ENCODE peak calls at places on chromosomes 6 and 20, in nine cellular contexts. K is stimulated activated naive CD4-positive, alpha-beta T cell; V is effector memory CD8-positive, alpha-beta T cell; W is C1 segment of cervical spinal cord; A is Jurkat, Clone E6-1; H is activated effector memory CD4-positive, alpha-beta T cell treated with anti-CD3 and anti-CD28 coated beads, Interleukin-2, amount 50 U/mL, for 16 hours; N is stimulated activated CD4-positive, alpha-beta T cell treated with anti-CD3 and anti-CD28 coated beads, Interleukin-1b, Interleukin-23, amount 100 ng/mL, for 24 hours; P is pons; X is stimulated activated naive CD8-positive, alpha-beta T cell treated with anti-CD3 and anti-CD28 coated beads, Interleukin-15, Interleukin-2, amounts not matched to agents 100 U/mL and 50 U/mL, for 24 hours. I is an unnamed sample.

GRCh38 chr20:11217322-11217989 is 543.7 kb upstream of the JAG1 start:
- DNase-seq in K (no peak), V (no peak), W (no peak), A (no peak), H (no peak), N (no peak), P (no peak), X (no peak), I (no peak)

GRCh38 chr20:56572178-56572577 is 39.1 kb downstream of the FAM209B start:
- DNase-seq in K (no peak), V (no peak), W (no peak), A (no peak), H (no peak), N (no peak), P (no peak), X (no peak), I (no peak)

GRCh38 chr6:115891704-115892225 is 168.9 kb downstream of the FRK start:
- DNase-seq in K (no peak), V (no peak), W (no peak), A (no peak), H (no peak), N (no peak), P (no peak), X (no peak), I (no peak)

GRCh38 chr6:27889275-27889627 is 22.9 kb downstream of the OR2B2 start:
- DNase-seq in K (no peak), V (no peak), W (no peak), A (no peak), H (no peak), N (no peak), P (no peak), X (no peak), I (no peak)

GRCh38 chr6:129105793-129106192 is 222.9 kb downstream of the LAMA2 start:
- DNase-seq in K (no peak), V (no peak), W (no peak), A (no peak), H (no peak), N (no peak), P (no peak), X (no peak), I (no peak)

GRCh38 chr20:17189976-17190710 is 36.7 kb upstream of the PCSK2 start:
- DNase-seq in K (no peak), V (no peak), W (no peak), A (no peak), H (no peak), N (no peak), P (no peak), X (no peak), I (no peak)

GRCh38 chr20:37863289-37863688 is 39.6 kb upstream of the VSTM2L start:
- DNase-seq in K (no peak), V (no peak), W (no peak), A (no peak), H (no peak), N (no peak), P (no peak), X (no peak), I (no peak)

GRCh38 chr6:148193063-148193680 is 149.5 kb upstream of the SASH1 start:
- DNase-seq in K (no peak), V (no peak), W (no peak), A (no peak), H (no peak), N (no peak), P (no peak), X (no peak), I (no peak)

GRCh38 chr6:63049216-63049615 is 162.1 kb upstream of the FKBP1C start:
- DNase-seq in K (no peak), V (no peak), W (no peak), A (no peak), H (no peak), N (no peak), P (no peak), X (no peak), I (no peak)

GRCh38 chr6:145783796-145784195 is 30.8 kb downstream of the FBXO30 start:
- DNase-seq in K (no peak), V (no peak), W (no peak), A (peak), H (no peak), N (no peak), P (no peak), X (no peak), I (no peak)

GRCh38 chr6:958531-958930 is 265.6 kb upstream of the EXOC2 start:
- DNase-seq in K (no peak), V (no peak), W (no peak), A (no peak), H (no peak), N (no peak), P (no peak), X (no peak), I (no peak)

GRCh38 chr6:167152858-167153257 is 4.9 kb downstream of the GPR31 start:
- DNase-seq in K (no peak), V (peak), W (no peak), A (no peak), H (no peak), N (no peak), P (no peak), X (peak), I (no peak)

GRCh38 chr6:227074-227782 is 65.1 kb upstream of the DUSP22 start:
- DNase-seq in K (no peak), V (no peak), W (no peak), A (no peak), H (no peak), N (no peak), P (peak), X (peak), I (no peak)

GRCh38 chr6:111601875-111602274 is 3.8 kb downstream of the TRAF3IP2 start:
- DNase-seq in K (no peak), V (no peak), W (no peak), A (no peak), H (no peak), N (no peak), P (peak), X (no peak), I (no peak)

GRCh38 chr6:54441687-54442248 is 133.5 kb downstream of the TINAG start:
- DNase-seq in K (no peak), V (no peak), W (no peak), A (no peak), H (no peak), N (no peak), P (no peak), X (no peak), I (no peak)

GRCh38 chr6:104940881-104941693 is 15.8 kb upstream of the LIN28B start:
- DNase-seq in K (no peak), V (peak), W (no peak), A (no peak), H (peak), N (peak), P (peak), X (peak), I (no peak)

GRCh38 chr6:161959072-161959471 is 685.2 kb upstream of the AGPAT4 start:
- DNase-seq in K (no peak), V (no peak), W (no peak), A (no peak), H (no peak), N (no peak), P (no peak), X (no peak), I (no peak)

GRCh38 chr20:49534314-49534713 is 33.6 kb downstream of the PTGIS start:
- DNase-seq in K (peak), V (peak), W (no peak), A (peak), H (peak), N (peak), P (peak), X (peak), I (peak)

GRCh38 chr6:133966654-133967300 is 13.8 kb downstream of the TBPL1 start:
- DNase-seq in K (no peak), V (no peak), W (no peak), A (no peak), H (no peak), N (no peak), P (no peak), X (no peak), I (no peak)

GRCh38 chr20:44180814-44181213 is 6.2 kb downstream of the JPH2 start:
- DNase-seq in K (no peak), V (no peak), W (no peak), A (no peak), H (no peak), N (no peak), P (no peak), X (no peak), I (no peak)

GRCh38 chr20:63509088-63509564 is 10.2 kb upstream of the EEF1A2 start:
- DNase-seq in K (no peak), V (no peak), W (no peak), A (no peak), H (no peak), N (no peak), P (no peak), X (no peak), I (no peak)

GRCh38 chr20:4563534-4563933 is 158.2 kb upstream of the PRND start:
- DNase-seq in K (no peak), V (no peak), W (no peak), A (peak), H (no peak), N (no peak), P (no peak), X (peak), I (no peak)

GRCh38 chr6:131831392-131831791 is 23.6 kb downstream of the ENPP1 start:
- DNase-seq in K (no peak), V (no peak), W (no peak), A (no peak), H (no peak), N (no peak), P (no peak), X (no peak), I (no peak)

GRCh38 chr6:126054258-126054702 is 67.9 kb downstream of the TRMT11 start:
- DNase-seq in K (no peak), V (no peak), W (no peak), A (peak), H (no peak), N (no peak), P (no peak), X (no peak), I (no peak)

GRCh38 chr20:25669826-25670422 is 26.7 kb downstream of the ZNF337 start:
- DNase-seq in K (no peak), V (no peak), W (no peak), A (no peak), H (no peak), N (no peak), P (no peak), X (no peak), I (no peak)

I was measured in T follicular helper cell.